ENCODE peak calls at places on chromosomes 2 and 18, in four cellular contexts. L is fibroblast of villous mesenchyme, J is BE2C, N is PC-9. C is an unnamed sample.

GRCh38 chr2:120863661-120864320 is 128.1 kb downstream of the GLI2 start:
- DNase-seq in J (no peak), N (peak; percentile 76), L (peak; percentile 92), C (peak; percentile 45)

GRCh38 chr2:26978061-26978596 is 7.7 kb downstream of the MAPRE3 start:
- DNase-seq in L (no peak), J (peak; percentile 81), N (peak; percentile 41), C (peak; percentile 70)

GRCh38 chr18:32576296-32576916 is 105.7 kb upstream of the GAREM1 start:
- DNase-seq in L (no peak), N (no peak), J (peak; percentile 3), C (peak; percentile 20)

GRCh38 chr2:72084584-72084976 is 63.1 kb downstream of the CYP26B1 start:
- DNase-seq in L (no peak), J (no peak), N (no peak), C (no peak)

GRCh38 chr2:109236147-109236546 is 107.1 kb downstream of the SH3RF3 start:
- DNase-seq in L (no peak), N (no peak), J (no peak), C (no peak)

GRCh38 chr2:20600756-20601325 is 50.1 kb downstream of the HS1BP3 start:
- DNase-seq in N (no peak), J (no peak), L (peak; percentile 57), C (no peak)

GRCh38 chr18:58580078-58580477 is 48.8 kb downstream of the ALPK2 start:
- DNase-seq in L (peak; percentile 64), N (no peak), J (no peak), C (no peak)

GRCh38 chr18:3015203-3015590 is 2.3 kb upstream of the LPIN2 start:
- DNase-seq in N (peak; percentile 62), J (no peak), L (peak; percentile 83), C (peak; percentile 28)

GRCh38 chr2:96770451-96770850 is 9.7 kb downstream of the CNNM4 start:
- DNase-seq in L (no peak), N (no peak), J (no peak), C (no peak)

GRCh38 chr18:6145645-6146308 is 250.5 kb upstream of the TMEM200C start:
- DNase-seq in J (no peak), L (no peak), N (no peak), C (no peak)

GRCh38 chr2:226994775-226995174 is 158.9 kb downstream of the RHBDD1 start:
- DNase-seq in J (no peak), N (no peak), L (no peak), C (no peak)

GRCh38 chr2:197993830-197994229 is 189.4 kb downstream of the PLCL1 start:
- DNase-seq in L (no peak), J (no peak), N (no peak), C (no peak)

GRCh38 chr2:173462908-173463840 is 108.5 kb downstream of the CDCA7 start:
- DNase-seq in J (no peak), N (no peak), L (no peak), C (peak; percentile 30)

GRCh38 chr2:179471012-179471411 is 206.4 kb upstream of the SESTD1 start:
- DNase-seq in J (no peak), N (no peak), L (no peak), C (no peak)

GRCh38 chr2:164677733-164678132 is 56.5 kb upstream of the GRB14 start:
- DNase-seq in J (no peak), L (no peak), N (no peak), C (no peak)

GRCh38 chr18:79503406-79503805 is 107.7 kb downstream of the NFATC1 start:
- DNase-seq in N (no peak), L (no peak), J (no peak), C (no peak)

GRCh38 chr2:199707584-199708185 is 143.3 kb downstream of the FTCDNL1 start:
- DNase-seq in L (no peak), J (no peak), N (no peak), C (no peak)

GRCh38 chr18:46313521-46313920 is 209.3 kb downstream of the HAUS1 start:
- DNase-seq in N (no peak), L (no peak), J (no peak), C (no peak)

GRCh38 chr2:77521931-77522470 is at the start of gene LRRTM4:
- DNase-seq in L (no peak), N (no peak), J (peak; percentile 32), C (no peak)

GRCh38 chr2:42342061-42342794 is 18.8 kb downstream of the COX7A2L start:
- DNase-seq in N (peak; percentile 79), J (peak; percentile 59), L (peak; percentile 87), C (peak; percentile 32)

GRCh38 chr2:5546176-5546575 is 146.0 kb upstream of the SOX11 start:
- DNase-seq in J (no peak), N (no peak), L (no peak), C (no peak)

GRCh38 chr18:34709104-34709503 is 994 bp upstream of the DTNA start:
- DNase-seq in J (no peak), N (no peak), L (peak; percentile 95), C (no peak)

GRCh38 chr18:79397288-79397829 is 1.6 kb downstream of the NFATC1 start:
- DNase-seq in N (no peak), J (no peak), L (no peak), C (no peak)

GRCh38 chr18:37714621-37715020 is 149.0 kb upstream of the CELF4 start:
- DNase-seq in N (no peak), L (no peak), J (no peak), C (no peak)

GRCh38 chr2:224222320-224222719 is 179.6 kb downstream of the FAM124B start:
- DNase-seq in L (peak; percentile 17), N (no peak), J (no peak), C (no peak)

GRCh38 chr2:222477962-222478608 is 53.7 kb downstream of the SGPP2 start:
- DNase-seq in J (no peak), N (no peak), L (no peak), C (no peak)

GRCh38 chr2:143903172-143903856 is 616.6 kb downstream of the ZEB2 start:
- DNase-seq in L (peak; percentile 21), N (no peak), J (no peak), C (no peak)

GRCh38 chr18:1865869-1866268 is 705.4 kb downstream of the METTL4 start:
- DNase-seq in N (no peak), J (no peak), L (no peak), C (no peak)

GRCh38 chr18:12479982-12480381 is 72.3 kb downstream of the PRELID3A start:
- DNase-seq in N (no peak), L (no peak), J (no peak), C (no peak)

GRCh38 chr2:37920570-37920969 is 4.5 kb upstream of the RMDN2 start:
- DNase-seq in L (peak; percentile 45), J (no peak), N (no peak), C (no peak)

GRCh38 chr2:150585221-150585971 is 97.9 kb upstream of the RND3 start:
- DNase-seq in L (no peak), J (no peak), N (no peak), C (no peak)

GRCh38 chr2:23418490-23418911 is 33.5 kb downstream of the KLHL29 start:
- DNase-seq in N (no peak), L (peak; percentile 84), J (no peak), C (no peak)

GRCh38 chr2:29115797-29116781 is 874 bp downstream of the CLIP4 start:
- DNase-seq in L (peak; percentile 96), J (peak; percentile 43), N (peak; percentile 58), C (peak; percentile 73)

GRCh38 chr2:238553159-238553558 is 126.4 kb downstream of the ASB1 start:
- DNase-seq in J (no peak), L (no peak), N (no peak), C (no peak)

GRCh38 chr18:52343138-52343537 is 3.1 kb downstream of the DCC start:
- DNase-seq in J (no peak), N (no peak), L (no peak), C (no peak)
- TF ChIP-seq CTCF in J (peak; percentile 20), N (no peak), L (no peak), C (no peak)

GRCh38 chr18:30965237-30965636 is 77.3 kb downstream of the DSC3 start:
- DNase-seq in N (no peak), J (no peak), L (no peak), C (no peak)

GRCh38 chr18:30969670-30970069 is 72.9 kb downstream of the DSC3 start:
- DNase-seq in N (no peak), J (no peak), L (no peak), C (no peak)

GRCh38 chr18:30967701-30968100 is 74.8 kb downstream of the DSC3 start:
- DNase-seq in N (no peak), L (no peak), J (no peak), C (no peak)

GRCh38 chr18:30971338-30971956 is 71.1 kb downstream of the DSC3 start:
- DNase-seq in N (no peak), L (peak; percentile 23), J (no peak), C (no peak)

DNA sequence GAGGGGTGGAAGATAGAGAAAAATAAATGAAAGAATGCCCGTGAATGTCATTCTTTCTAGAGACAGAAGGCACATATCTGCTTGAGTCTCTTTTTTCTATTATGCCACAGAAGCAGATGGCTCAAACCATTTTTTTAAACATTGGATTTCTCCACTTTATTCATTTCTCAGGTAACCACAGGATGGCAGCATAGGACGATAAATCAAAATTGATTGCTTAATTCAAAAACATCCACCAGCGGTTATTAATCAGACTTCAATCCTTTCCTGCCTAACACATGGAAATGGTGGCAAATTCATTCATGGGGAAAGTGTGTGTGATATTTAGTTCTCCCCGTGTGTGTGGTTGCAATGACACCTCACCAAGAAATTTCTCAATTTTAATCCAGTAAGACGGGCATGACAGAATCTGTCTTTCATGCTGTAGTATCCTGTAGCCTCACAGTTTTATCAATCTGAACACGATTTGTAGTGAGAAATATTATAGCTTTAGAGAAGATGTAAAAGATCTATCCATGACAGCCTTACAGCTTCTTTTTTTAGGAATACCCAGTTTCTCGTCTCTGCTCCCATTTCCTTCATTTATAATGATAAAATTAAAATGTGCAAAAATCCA is 72.2 kb downstream of the DSC3 start:
- DNase-seq in N (no peak), J (no peak), L (no peak), C (peak; percentile 35)
- TF ChIP-seq CTCF in N (peak; percentile 72), J (peak; percentile 30), L (no peak), C (peak; percentile 59)

GRCh38 chr2:126643431-126643830 is 12.5 kb upstream of the GYPC start:
- DNase-seq in N (no peak), L (no peak), J (no peak), C (no peak)
- TF ChIP-seq CTCF in N (no peak), L (no peak), J (no peak), C (no peak)

DNA sequence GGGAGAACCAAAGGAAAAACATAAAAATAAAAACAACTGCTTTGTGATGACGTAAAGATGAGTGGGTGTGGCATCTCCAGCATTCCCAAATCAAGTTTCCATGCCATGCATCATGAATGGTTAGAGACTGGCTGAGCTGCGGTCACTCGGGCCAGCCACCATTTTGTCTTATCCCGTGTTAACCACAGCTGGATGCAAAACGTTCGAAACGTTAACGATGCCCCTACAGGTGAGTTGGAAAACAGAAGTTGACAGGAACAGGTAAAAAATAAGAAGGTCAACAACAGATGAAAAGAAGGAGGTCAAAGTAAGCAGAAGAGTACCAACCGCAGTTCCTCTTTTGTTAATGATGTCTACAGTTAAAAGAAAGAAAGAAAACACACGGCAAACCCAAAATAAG is 411.1 kb downstream of the NRXN1 start:
- DNase-seq in N (no peak), J (no peak), L (no peak), C (no peak)
- TF ChIP-seq CTCF in N (no peak), J (no peak), L (no peak), C (no peak)

GRCh38 chr2:74620671-74621070 is 27.5 kb downstream of the M1AP start:
- DNase-seq in L (no peak), N (no peak), J (no peak), C (no peak)

GRCh38 chr2:74618410-74619083 is 29.6 kb downstream of the M1AP start:
- DNase-seq in L (no peak), J (no peak), N (no peak), C (no peak)

GRCh38 chr2:74619651-74620297 is 28.4 kb downstream of the M1AP start:
- DNase-seq in J (no peak), L (no peak), N (no peak), C (no peak)

GRCh38 chr2:74617123-74617522 is 31.0 kb downstream of the M1AP start:
- DNase-seq in N (no peak), L (no peak), J (no peak), C (no peak)
- TF ChIP-seq CTCF in N (no peak), L (no peak), J (no peak), C (no peak)